ENCODE peak calls at places on chromosomes 6 and 20, in five cellular contexts. S is GM23338, X is HepG2, G is K562, I is GM12878. J is an unnamed sample.

GRCh38 chr20:35909176-35909575 is 45.1 kb downstream of the SCAND1 start:
- DNase-seq in S (no peak), X (no peak), G (no peak), I (peak), J (no peak)

GRCh38 chr6:36196049-36196879 is at the start of gene BRPF3:
- DNase-seq in S (peak), X (peak), G (peak), I (no peak), J (peak)

GRCh38 chr6:170459451-170459850 is 93.7 kb downstream of the PSMB1 start:
- DNase-seq in S (no peak), X (no peak), G (no peak), I (peak), J (peak)

GRCh38 chr20:4949833-4950178 is 51.5 kb downstream of the SLC23A2 start:
- DNase-seq in S (peak), X (peak), G (peak), I (no peak), J (peak)

GRCh38 chr6:33320315-33321181 is 3.0 kb upstream of the ZBTB22 start:
- DNase-seq in S (peak), X (no peak), G (no peak), I (no peak), J (no peak)

GRCh38 chr20:50115041-50115512 is 2.1 kb upstream of the UBE2V1 start:
- DNase-seq in S (no peak), X (no peak), G (no peak), I (no peak), J (no peak)

GRCh38 chr20:37297066-37297736 is 7.7 kb downstream of the MANBAL start:
- DNase-seq in S (no peak), X (no peak), G (no peak), I (no peak), J (peak)

GRCh38 chr6:73363537-73363875 is 1.0 kb downstream of the KHDC3L start:
- DNase-seq in S (no peak), X (no peak), G (no peak), I (no peak), J (no peak)

GRCh38 chr6:153207617-153208016 is 76.5 kb upstream of the RGS17 start:
- DNase-seq in S (no peak), X (no peak), G (no peak), I (no peak), J (no peak)

GRCh38 chr6:7671076-7671475 is 54.8 kb upstream of the BMP6 start:
- DNase-seq in S (no peak), X (no peak), G (no peak), I (no peak), J (no peak)

GRCh38 chr6:167898673-167899311 is 72.1 kb downstream of the AFDN start:
- DNase-seq in S (peak), X (peak), G (no peak), I (no peak), J (peak)

GRCh38 chr20:5402903-5403531 is 86.3 kb upstream of the PROKR2 start:
- DNase-seq in S (peak), X (peak), G (peak), I (no peak), J (peak)

GRCh38 chr6:154882107-154882506 is 113.0 kb upstream of the TIAM2 start:
- DNase-seq in S (no peak), X (no peak), G (no peak), I (no peak), J (no peak)

GRCh38 chr6:163572612-163573011 is 158.1 kb downstream of the QKI start:
- DNase-seq in S (peak), X (no peak), G (peak), I (no peak), J (peak)

GRCh38 chr20:58623579-58624473 is 27.3 kb upstream of the STX16 start:
- DNase-seq in S (no peak), X (peak), G (peak), I (no peak), J (peak)

GRCh38 chr20:57432874-57433491 is 41.8 kb downstream of the RBM38 start:
- DNase-seq in S (no peak), X (no peak), G (peak), I (peak), J (no peak)

GRCh38 chr20:31818376-31818908 is 714 bp upstream of the MYLK2 start:
- DNase-seq in S (no peak), X (no peak), G (no peak), I (no peak), J (no peak)

GRCh38 chr20:44123874-44124535 is 63.0 kb downstream of the JPH2 start:
- DNase-seq in S (no peak), X (no peak), G (no peak), I (no peak), J (no peak)

GRCh38 chr6:149566372-149567193 is at the start of gene GINM1:
- DNase-seq in S (peak), X (peak), G (peak), I (no peak), J (peak)

GRCh38 chr6:11947569-11947968 is 64.5 kb upstream of the HIVEP1 start:
- DNase-seq in S (no peak), X (no peak), G (no peak), I (no peak), J (no peak)

GRCh38 chr20:51132286-51132810 is 109.4 kb upstream of the KCNG1 start:
- DNase-seq in S (no peak), X (no peak), G (no peak), I (no peak), J (no peak)

GRCh38 chr6:9711313-9711712 is 703.6 kb downstream of the TFAP2A start:
- DNase-seq in S (no peak), X (no peak), G (no peak), I (no peak), J (no peak)

GRCh38 chr6:78639505-78640110 is 227.7 kb upstream of the IRAK1BP1 start:
- DNase-seq in S (no peak), X (no peak), G (no peak), I (no peak), J (no peak)

GRCh38 chr6:41652876-41653641 is 14.8 kb downstream of the MDFI start:
- DNase-seq in S (no peak), X (no peak), G (no peak), I (no peak), J (no peak)

GRCh38 chr20:3010985-3011723 is 32.3 kb upstream of the GNRH2 start:
- DNase-seq in S (no peak), X (no peak), G (no peak), I (no peak), J (no peak)

GRCh38 chr20:2557873-2558580 is 21.7 kb downstream of the TMC2 start:
- DNase-seq in S (peak), X (no peak), G (no peak), I (no peak), J (no peak)

GRCh38 chr20:4150095-4150492 is 134.7 kb upstream of the RNF24 start:
- DNase-seq in S (no peak), X (no peak), G (no peak), I (no peak), J (peak)

GRCh38 chr6:99165838-99166237 is 183.6 kb downstream of the FAXC start:
- DNase-seq in S (no peak), X (no peak), G (no peak), I (no peak), J (no peak)

GRCh38 chr6:80004199-80005072 is at the start of gene TTK:
- DNase-seq in S (peak), X (peak), G (peak), I (peak), J (peak)

GRCh38 chr6:52454556-52454955 is 34.4 kb downstream of the EFHC1 start:
- DNase-seq in S (no peak), X (peak), G (no peak), I (no peak), J (no peak)

GRCh38 chr6:51753635-51754034 is 333.8 kb downstream of the PKHD1 start:
- DNase-seq in S (peak), X (peak), G (no peak), I (no peak), J (no peak)

GRCh38 chr6:106757267-106757666 is 127.9 kb downstream of the QRSL1 start:
- DNase-seq in S (no peak), X (peak), G (no peak), I (no peak), J (peak)

GRCh38 chr6:106754215-106754614 is 124.8 kb downstream of the QRSL1 start:
- DNase-seq in S (no peak), X (no peak), G (no peak), I (no peak), J (no peak)

GRCh38 chr6:106761160-106761559 is 131.8 kb downstream of the QRSL1 start:
- DNase-seq in S (no peak), X (no peak), G (no peak), I (no peak), J (no peak)

GRCh38 chr6:106759112-106759511 is 129.7 kb downstream of the QRSL1 start:
- DNase-seq in S (no peak), X (no peak), G (no peak), I (no peak), J (no peak)

DNA sequence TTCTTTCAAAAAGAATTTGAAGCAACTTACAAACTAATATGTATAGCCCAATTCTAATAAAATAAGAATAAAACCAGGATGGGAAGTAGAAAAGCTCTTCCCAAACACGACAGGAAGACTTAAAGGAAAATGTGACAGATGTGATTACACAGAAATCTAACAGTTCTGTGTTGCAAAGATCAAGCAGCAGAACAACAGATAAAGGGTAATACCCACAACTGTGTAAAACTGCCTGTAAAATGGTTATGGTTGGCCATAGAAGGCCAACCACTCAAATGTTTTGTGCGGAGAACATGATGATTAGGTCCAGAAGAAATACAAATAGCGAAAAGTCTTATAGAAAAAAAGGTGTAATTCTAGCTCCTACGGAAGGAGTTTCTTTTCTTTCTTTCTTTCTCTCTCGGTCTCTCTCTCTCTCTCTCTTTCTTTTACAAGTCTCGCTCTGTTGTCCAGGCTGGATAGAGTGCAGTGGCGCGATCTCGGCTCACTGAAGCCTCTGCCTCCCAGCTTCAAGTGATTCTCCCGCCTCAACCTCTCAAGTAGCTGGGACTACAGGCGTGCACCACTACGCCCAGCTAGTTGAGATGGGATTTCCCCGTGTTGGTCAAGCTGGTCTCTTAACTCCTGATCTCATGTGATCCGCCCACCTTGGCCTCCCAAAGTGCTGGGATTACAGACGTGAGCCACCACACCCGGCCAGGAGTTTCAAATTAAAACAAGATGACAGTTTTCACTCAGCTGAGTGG is 128.5 kb downstream of the QRSL1 start:
- DNase-seq in S (no peak), X (no peak), G (no peak), I (no peak), J (no peak)
- TF ChIP-seq JUNB in S (no peak), X (no peak), G (no peak), I (no peak), J (no peak)

GRCh38 chr6:3231213-3232016 is 4.0 kb upstream of the TUBB2B start:
- DNase-seq in S (peak), X (peak), G (no peak), I (no peak), J (peak)

GRCh38 chr6:3229566-3230274 is 2.3 kb upstream of the TUBB2B start:
- DNase-seq in S (peak), X (no peak), G (peak), I (no peak), J (no peak)

GRCh38 chr6:3232017-3232838 is 4.8 kb upstream of the TUBB2B start:
- DNase-seq in S (peak), X (no peak), G (no peak), I (no peak), J (no peak)

GRCh38 chr6:3228791-3229565 is 1.5 kb upstream of the TUBB2B start:
- DNase-seq in S (peak), X (no peak), G (peak), I (no peak), J (no peak)

DNA sequence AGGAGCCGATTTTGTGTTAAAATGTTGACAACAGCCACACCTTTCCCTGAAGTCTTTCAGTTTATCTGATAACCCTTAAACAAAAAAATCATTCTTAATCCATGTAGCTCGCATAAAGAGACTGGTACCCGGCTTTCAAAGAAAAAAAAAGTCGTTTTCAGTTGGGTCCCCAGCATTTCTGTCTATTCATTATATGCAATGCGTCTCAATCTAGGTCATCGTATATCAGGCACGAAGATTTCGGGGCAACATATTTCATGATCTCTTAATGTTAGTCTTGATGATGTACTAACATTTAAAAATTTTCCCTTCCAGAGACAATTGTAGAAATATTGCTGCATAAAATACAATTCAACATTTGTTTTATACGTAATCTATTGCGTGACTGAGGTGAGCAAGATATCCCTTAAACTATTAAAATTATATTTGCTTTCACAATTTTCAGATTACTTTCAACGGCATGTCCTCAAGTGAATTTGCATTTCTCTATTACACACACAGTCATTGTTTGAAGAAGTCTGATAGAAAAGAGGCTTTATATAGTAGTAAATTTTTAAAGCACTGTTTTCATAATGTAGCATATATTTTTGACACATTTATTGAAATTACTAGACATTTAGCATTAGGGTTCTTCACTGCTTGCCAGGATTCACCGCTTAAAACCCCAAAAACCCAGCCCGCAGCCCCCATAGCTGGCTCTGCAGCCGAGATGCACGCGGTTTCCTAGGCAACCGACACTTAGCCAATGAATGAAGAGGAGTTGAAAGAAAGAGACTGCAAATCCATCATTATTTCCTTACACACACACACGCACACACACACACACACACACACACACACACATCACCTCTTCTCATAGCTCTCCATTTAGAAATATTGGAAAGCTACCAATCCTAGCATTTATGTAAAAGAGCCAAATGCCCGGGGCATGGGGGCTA is 3.1 kb upstream of the TUBB2B start:
- DNase-seq in S (peak), X (no peak), G (no peak), I (no peak), J (no peak)
- H3K4me3 ChIP-seq in S (peak), X (peak), G (no peak), I (peak), J (peak)

DNA sequence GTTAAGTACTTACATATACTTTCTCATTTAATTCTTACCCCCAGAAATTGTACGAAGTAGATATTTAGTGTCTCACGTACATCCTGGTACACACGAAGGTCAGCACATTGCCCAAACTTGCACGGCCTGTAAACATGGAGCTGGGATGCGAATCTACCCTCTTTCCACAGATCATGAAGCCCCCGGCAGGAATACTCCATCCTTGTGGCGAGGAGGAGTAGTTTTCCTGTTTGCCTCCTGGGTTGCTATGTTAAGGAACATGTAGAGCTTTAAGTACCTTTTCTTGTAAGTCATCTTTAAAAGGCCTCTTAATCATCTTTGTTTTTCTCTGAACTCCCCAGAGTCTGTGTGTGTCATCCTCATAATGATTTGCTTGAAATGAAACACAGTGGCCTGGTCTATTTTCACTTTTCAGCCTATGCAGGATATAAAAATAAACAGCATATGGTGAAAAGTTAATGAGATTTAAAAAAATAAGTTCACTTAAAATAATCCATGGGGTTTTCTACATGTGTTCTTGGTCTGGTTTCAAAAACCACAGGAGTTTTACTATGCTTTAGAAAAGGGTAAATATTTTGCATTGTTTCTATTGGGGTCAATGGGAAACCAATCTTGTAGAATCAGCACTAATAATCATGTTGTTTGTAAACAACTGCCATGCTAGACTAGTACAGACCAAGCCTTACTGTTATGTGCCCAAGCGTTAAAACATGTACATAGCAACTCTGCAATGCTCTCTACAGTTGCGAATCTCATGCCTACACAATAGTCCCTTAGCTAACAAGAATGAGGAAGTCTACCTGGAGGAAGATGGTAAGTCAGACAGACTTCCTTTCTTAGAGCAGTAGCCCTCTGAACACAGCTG is 9.3 kb upstream of the ARID1B start:
- DNase-seq in S (peak), X (no peak), G (no peak), I (peak), J (no peak)
- TF ChIP-seq JUNB in S (no peak), X (no peak), G (no peak), I (peak), J (no peak)

DNA sequence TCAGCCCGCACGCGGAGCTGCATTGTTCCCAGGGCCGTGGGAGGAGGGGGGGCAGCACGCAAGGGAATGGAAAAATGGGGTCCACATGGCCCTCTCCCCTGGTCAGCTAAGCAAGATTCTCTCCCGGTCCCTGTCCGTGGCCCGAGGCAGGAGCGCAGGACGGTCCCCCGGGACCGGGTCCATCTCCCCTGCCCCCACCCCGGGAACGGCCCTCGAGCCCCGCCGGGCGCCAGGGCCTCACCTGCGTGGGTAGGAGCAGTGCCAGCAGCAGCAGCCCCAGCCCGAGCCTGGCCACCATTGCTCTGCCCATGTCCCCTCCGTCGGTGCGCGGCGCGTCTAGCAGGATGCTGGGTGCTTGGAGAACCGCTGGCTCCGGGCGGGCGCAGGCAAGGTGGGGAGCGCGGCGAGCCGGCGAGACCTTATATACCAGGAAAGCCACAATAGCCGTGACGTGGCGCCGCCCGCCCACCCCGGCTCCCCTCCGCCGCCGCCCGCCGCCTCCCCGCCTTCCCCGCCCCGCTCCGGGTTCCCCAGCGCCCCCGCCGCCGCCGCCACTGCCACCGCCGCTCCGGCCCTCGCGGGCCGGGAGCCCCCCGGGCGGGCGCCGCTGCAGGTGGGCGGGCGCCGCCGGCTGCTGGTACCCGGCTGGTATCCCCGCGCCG is at the start of gene CD24:
- DNase-seq in S (peak), X (no peak), G (peak), I (no peak), J (peak)
- H3K4me3 ChIP-seq in S (peak), X (peak), G (peak), I (peak), J (peak)

GRCh38 chr20:56187791-56188190 is 60.7 kb upstream of the MC3R start:
- DNase-seq in S (no peak), X (peak), G (no peak), I (no peak), J (no peak)
- TF ChIP-seq JUNB in S (no peak), X (no peak), G (no peak), I (no peak), J (no peak)

GRCh38 chr6:34514112-34514511 is 42.0 kb downstream of the SPDEF start:
- DNase-seq in S (no peak), X (no peak), G (no peak), I (no peak), J (no peak)
- H3K4me3 ChIP-seq in S (peak), X (no peak), G (no peak), I (no peak), J (no peak)

J was measured in A549.